ENCODE peak calls at places on chromosomes 13 and 19, in ten cellular contexts. K is Caco-2; F is fibroblast of pulmonary artery; O is neural progenitor cell; L is body of pancreas; R is esophagus squamous epithelium; U is H9; J is thoracic aorta; H is mesothelial cell of epicardium; Z is CD4-positive, alpha-beta T cell. I is an unnamed sample.

GRCh38 chr13:110485604-110486003 is 75.9 kb downstream of the RAB20 start:
- DNase-seq in K (peak; percentile 89), H (peak; percentile 55), R (no peak), Z (no peak), F (no peak), L (no peak), J (no peak), U (peak; percentile 96), O (peak; percentile 83), I (no peak)

GRCh38 chr19:18789883-18790565 is 1.1 kb downstream of the COMP start:
- DNase-seq in U (peak; percentile 81), L (peak; percentile 40), F (no peak), K (peak; percentile 47), Z (no peak), R (no peak), J (no peak), H (no peak), O (peak; percentile 87), I (peak; percentile 81)

GRCh38 chr13:66341978-66342377 is 888.2 kb downstream of the PCDH9 start:
- DNase-seq in U (no peak), Z (no peak), H (no peak), R (no peak), L (no peak), J (no peak), F (peak; percentile 10), K (no peak), O (no peak), I (no peak)

GRCh38 chr13:78608705-78609463 is 5.5 kb upstream of the POU4F1 start:
- DNase-seq in U (peak; percentile 39), L (peak; percentile 11), Z (no peak), K (no peak), H (no peak), O (peak; percentile 58), F (no peak), J (no peak), R (no peak), I (no peak)

GRCh38 chr13:73602295-73602694 is 531.9 kb downstream of the KLF12 start:
- DNase-seq in O (no peak), J (no peak), K (no peak), U (no peak), Z (no peak), F (peak; percentile 29), L (no peak), R (no peak), H (no peak), I (peak; percentile 12)

GRCh38 chr13:66446413-66446812 is 783.7 kb downstream of the PCDH9 start:
- DNase-seq in J (no peak), K (no peak), F (no peak), L (no peak), O (no peak), R (no peak), U (no peak), H (no peak), Z (no peak), I (no peak)

GRCh38 chr13:97339019-97339988 is 94.7 kb upstream of the RAP2A start:
- DNase-seq in H (no peak), L (peak; percentile 61), R (no peak), J (peak; percentile 38), O (no peak), Z (no peak), K (no peak), U (no peak), F (peak; percentile 93), I (no peak)

GRCh38 chr13:30850204-30850866 is 55.7 kb upstream of the MEDAG start:
- DNase-seq in Z (no peak), L (no peak), U (no peak), K (no peak), O (no peak), R (no peak), F (no peak), J (no peak), H (no peak), I (no peak)

GRCh38 chr19:55149078-55150003 is at the start of gene TNNT1:
- DNase-seq in O (peak; percentile 78), R (no peak), U (peak; percentile 78), Z (no peak), F (no peak), L (no peak), H (no peak), J (no peak), K (peak; percentile 71), I (no peak)

GRCh38 chr19:49875801-49876421 is 1.2 kb downstream of the AKT1S1 start:
- DNase-seq in Z (peak; percentile 63), R (no peak), O (peak; percentile 83), U (peak; percentile 65), K (peak; percentile 67), F (no peak), J (no peak), H (no peak), L (no peak), I (peak; percentile 56)

GRCh38 chr19:49877879-49878743 is 609 bp downstream of the TBC1D17 start:
- DNase-seq in O (peak; percentile 99), R (peak; percentile 90), J (peak; percentile 96), K (peak; percentile 100), U (peak; percentile 99), H (peak; percentile 97), L (peak; percentile 98), F (peak; percentile 98), Z (peak; percentile 97), I (peak; percentile 98)

GRCh38 chr19:49878744-49879070 is 1.2 kb downstream of the TBC1D17 start:
- DNase-seq in O (no peak), Z (no peak), R (no peak), H (no peak), F (no peak), K (no peak), U (no peak), J (no peak), L (peak; percentile 15), I (no peak)

GRCh38 chr19:49876422-49877019 is 634 bp downstream of the AKT1S1 start:
- DNase-seq in R (peak; percentile 93), F (peak; percentile 99), H (peak; percentile 95), U (peak; percentile 98), L (peak; percentile 99), K (peak; percentile 98), O (peak; percentile 99), Z (peak; percentile 97), J (peak; percentile 93), I (peak; percentile 98)

DNA sequence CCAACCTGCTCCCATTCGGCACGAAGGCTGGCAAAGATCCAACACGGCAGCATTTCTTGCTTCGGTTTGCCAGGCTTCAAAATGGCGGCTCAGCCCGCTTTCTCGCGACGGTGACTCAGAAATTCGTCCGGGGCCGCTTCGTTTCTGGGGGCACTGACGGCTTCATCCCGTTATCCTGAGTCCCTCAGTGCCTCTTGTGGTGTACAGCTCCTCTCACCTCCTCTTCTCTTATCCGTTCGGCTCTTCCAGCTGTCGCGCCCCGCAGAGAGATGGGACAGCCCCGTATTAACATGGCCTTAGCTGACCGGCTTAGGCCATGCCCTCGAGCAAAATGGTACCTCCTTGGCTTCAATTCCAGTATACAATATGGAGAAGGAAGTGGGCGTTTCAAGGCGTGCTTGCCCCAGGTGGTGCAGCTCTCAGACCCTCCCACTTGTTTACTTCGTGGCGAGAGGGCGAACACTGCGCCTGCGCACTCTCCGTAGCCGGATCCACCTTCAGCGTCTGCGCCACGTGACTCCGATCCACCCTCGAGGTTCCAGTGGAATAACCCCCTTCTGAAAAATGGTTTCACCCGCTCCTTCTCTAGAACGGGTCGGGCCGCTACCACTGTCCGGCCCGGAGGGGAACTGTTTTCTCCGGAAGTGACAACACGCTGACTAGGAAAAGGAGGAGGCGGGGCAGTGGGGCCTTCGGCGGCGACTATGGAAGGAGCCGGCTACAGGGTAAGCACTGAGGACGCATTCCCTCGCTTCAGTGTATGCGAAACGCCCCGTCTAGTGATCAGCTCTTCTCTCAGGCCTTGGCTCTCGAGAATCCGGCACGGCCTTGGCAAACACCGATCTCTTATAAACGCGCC is at the start of the genes AKT1S1 and TBC1D17:
- DNase-seq in K (peak; percentile 99), R (peak; percentile 92), H (peak; percentile 97), U (peak; percentile 99), Z (peak; percentile 96), J (peak; percentile 98), F (peak; percentile 100), L (peak; percentile 100), O (peak; percentile 100), I (peak; percentile 98)
- TF ChIP-seq CTCF in K (no peak), R (no peak), H (no peak), U (no peak), Z (no peak), J (no peak), F (no peak), L (peak; percentile 1), O (no peak), I (no peak)

GRCh38 chr19:5319516-5319915 is 21.1 kb downstream of the PTPRS start:
- DNase-seq in O (no peak), L (no peak), R (no peak), Z (no peak), F (no peak), K (no peak), J (no peak), U (no peak), H (no peak), I (no peak)

GRCh38 chr19:5323475-5323811 is 17.2 kb downstream of the PTPRS start:
- DNase-seq in R (no peak), U (no peak), H (no peak), O (no peak), Z (no peak), J (no peak), K (no peak), L (no peak), F (no peak), I (no peak)

GRCh38 chr19:5321066-5321642 is 19.5 kb downstream of the PTPRS start:
- DNase-seq in Z (no peak), O (no peak), U (no peak), K (no peak), F (no peak), L (no peak), H (no peak), R (no peak), J (no peak), I (no peak)

GRCh38 chr19:5324947-5325346 is 15.7 kb downstream of the PTPRS start:
- DNase-seq in Z (no peak), L (no peak), H (no peak), K (no peak), O (no peak), J (no peak), R (no peak), U (no peak), F (no peak), I (no peak)

GRCh38 chr19:5321851-5322681 is 18.5 kb downstream of the PTPRS start:
- DNase-seq in K (no peak), R (no peak), Z (no peak), U (no peak), O (peak; percentile 28), J (no peak), H (no peak), L (no peak), F (no peak), I (no peak)
- TF ChIP-seq CTCF in K (no peak), R (no peak), Z (no peak), U (no peak), O (no peak), J (no peak), H (no peak), L (no peak), F (no peak), I (no peak)

GRCh38 chr19:38792250-38793111 is 3.5 kb downstream of the LGALS7B start:
- DNase-seq in K (no peak), U (peak; percentile 77), J (no peak), F (peak; percentile 26), H (no peak), R (no peak), L (no peak), Z (peak; percentile 45), O (no peak), I (no peak)
- TF ChIP-seq CTCF in K (no peak), U (peak; percentile 39), J (peak; percentile 23), F (peak; percentile 29), H (no peak), R (peak; percentile 25), L (no peak), Z (no peak), O (no peak), I (no peak)

GRCh38 chr19:28560786-28561185 is 652.2 kb downstream of the UQCRFS1 start:
- DNase-seq in J (no peak), Z (no peak), K (no peak), L (no peak), U (no peak), H (no peak), O (no peak), F (no peak), R (no peak), I (no peak)
- TF ChIP-seq CTCF in J (no peak), Z (no peak), K (no peak), L (no peak), U (peak; percentile 61), H (no peak), O (peak; percentile 39), F (no peak), R (no peak), I (no peak)